ENCODE peak calls at places on chromosomes 6 and 20, in seven cellular contexts. H is adipocyte; R is tibial nerve; I is prostate gland; X is naive thymus-derived CD4-positive, alpha-beta T cell; S is cardiac muscle cell; D is ovary. F is an unnamed sample. For H3K4me1 and H3K27me3, the result is how much of the 10 kb centered on the place peaks cover.

GRCh38 chr6:36755435-36756348 is 58.1 kb downstream of the RAB44 start:
- DNase-seq in I (no peak), S (peak), X (no peak), H (no peak), D (no peak), R (no peak), F (no peak)

GRCh38 chr6:22878706-22879105 is 309.3 kb downstream of the HDGFL1 start:
- DNase-seq in D (no peak), X (no peak), R (no peak), I (no peak), S (no peak), H (no peak), F (no peak)

GRCh38 chr6:18733921-18734550 is 346.9 kb downstream of the RNF144B start:
- DNase-seq in I (no peak), H (no peak), X (no peak), R (no peak), S (no peak), D (no peak), F (no peak)

GRCh38 chr6:155171109-155171746 is 92.6 kb upstream of the CLDN20 start:
- DNase-seq in X (peak), D (peak), I (no peak), S (peak), R (peak), H (peak), F (peak)

GRCh38 chr6:106886922-106887797 is 87.4 kb downstream of the CD24 start:
- DNase-seq in H (no peak), X (no peak), R (no peak), S (no peak), D (no peak), I (no peak), F (no peak)

GRCh38 chr20:9978395-9979004 is 56.3 kb upstream of the ANKEF1 start:
- DNase-seq in I (peak), H (peak), R (peak), D (peak), X (peak), S (peak), F (peak)

GRCh38 chr6:37126554-37126906 is 43.4 kb upstream of the PIM1 start:
- DNase-seq in X (no peak), D (no peak), I (no peak), R (no peak), S (no peak), H (no peak), F (no peak)

GRCh38 chr6:84766796-84767590 is 2.6 kb upstream of the TBX18 start:
- DNase-seq in D (no peak), S (no peak), H (no peak), X (no peak), I (no peak), R (no peak), F (no peak)

GRCh38 chr6:47629954-47630353 is 68.4 kb upstream of the ADGRF4 start:
- DNase-seq in D (no peak), R (no peak), I (no peak), S (no peak), H (no peak), X (no peak), F (no peak)

GRCh38 chr6:16704706-16705402 is 56.4 kb downstream of the ATXN1 start:
- DNase-seq in R (no peak), I (no peak), S (peak), D (no peak), H (no peak), X (no peak), F (no peak)

GRCh38 chr20:46215913-46216707 is 92.2 kb downstream of the CDH22 start:
- DNase-seq in S (peak), H (peak), R (no peak), X (no peak), D (no peak), I (no peak), F (no peak)

GRCh38 chr20:33518071-33518470 is 28.2 kb downstream of the CBFA2T2 start:
- DNase-seq in I (no peak), H (peak), D (no peak), S (peak), X (no peak), R (no peak), F (peak)

GRCh38 chr6:158286413-158286812 is 25.9 kb upstream of the TULP4 start:
- DNase-seq in R (no peak), S (peak), I (no peak), D (no peak), H (peak), X (no peak), F (no peak)

GRCh38 chr6:109892451-109893435 is 85.4 kb upstream of the GPR6 start:
- DNase-seq in H (no peak), R (no peak), I (peak), X (no peak), D (no peak), S (no peak), F (no peak)

GRCh38 chr6:25006075-25006474 is 70.3 kb upstream of the RIPOR2 start:
- DNase-seq in S (no peak), I (no peak), D (no peak), H (no peak), X (no peak), R (no peak), F (no peak)

GRCh38 chr20:10113746-10114145 is 79.0 kb downstream of the ANKEF1 start:
- DNase-seq in X (no peak), R (no peak), S (no peak), D (no peak), H (no peak), I (no peak), F (no peak)

GRCh38 chr20:33933469-33933909 is 60.2 kb upstream of the RALY start:
- DNase-seq in X (peak), H (peak), R (peak), D (peak), S (peak), I (peak), F (peak)

GRCh38 chr20:41275181-41275793 is 42.2 kb downstream of the ZHX3 start:
- DNase-seq in D (no peak), I (no peak), X (no peak), H (peak), R (no peak), S (no peak), F (no peak)

GRCh38 chr20:62548483-62548882 is 72.7 kb upstream of the GATA5 start:
- DNase-seq in H (no peak), D (no peak), S (no peak), R (no peak), X (no peak), I (no peak), F (no peak)

GRCh38 chr20:1462834-1463233 is 3.8 kb downstream of the NSFL1C start:
- DNase-seq in S (no peak), I (no peak), H (no peak), R (no peak), D (no peak), X (no peak), F (no peak)

DNA sequence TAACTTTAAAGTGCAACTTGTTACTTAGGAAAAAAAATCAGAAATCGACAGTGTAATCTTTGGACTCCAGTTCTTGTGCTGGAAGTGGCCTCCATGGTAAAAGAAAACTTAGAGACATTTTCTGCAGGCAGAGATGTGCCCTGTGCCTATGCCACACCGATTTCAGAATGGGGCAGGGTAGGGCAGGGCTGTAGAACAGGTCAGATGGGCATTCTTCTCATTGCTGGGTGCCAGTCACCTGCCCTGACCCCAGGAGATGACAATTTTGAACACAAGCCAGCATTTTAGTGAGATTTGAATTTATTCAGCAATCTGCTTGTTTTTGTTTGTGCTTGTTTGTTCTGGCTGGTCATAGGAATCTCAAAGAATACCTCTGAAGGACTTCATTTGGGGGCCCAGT is 63.3 kb downstream of the SASH1 start:
- DNase-seq in X (no peak), D (no peak), I (no peak), R (no peak), H (no peak), S (no peak), F (no peak)
- H3K4me1 ChIP-seq in X (under half), D (under half), I (under half), R (under half), H (under half), S (under half), F (under half)

DNA sequence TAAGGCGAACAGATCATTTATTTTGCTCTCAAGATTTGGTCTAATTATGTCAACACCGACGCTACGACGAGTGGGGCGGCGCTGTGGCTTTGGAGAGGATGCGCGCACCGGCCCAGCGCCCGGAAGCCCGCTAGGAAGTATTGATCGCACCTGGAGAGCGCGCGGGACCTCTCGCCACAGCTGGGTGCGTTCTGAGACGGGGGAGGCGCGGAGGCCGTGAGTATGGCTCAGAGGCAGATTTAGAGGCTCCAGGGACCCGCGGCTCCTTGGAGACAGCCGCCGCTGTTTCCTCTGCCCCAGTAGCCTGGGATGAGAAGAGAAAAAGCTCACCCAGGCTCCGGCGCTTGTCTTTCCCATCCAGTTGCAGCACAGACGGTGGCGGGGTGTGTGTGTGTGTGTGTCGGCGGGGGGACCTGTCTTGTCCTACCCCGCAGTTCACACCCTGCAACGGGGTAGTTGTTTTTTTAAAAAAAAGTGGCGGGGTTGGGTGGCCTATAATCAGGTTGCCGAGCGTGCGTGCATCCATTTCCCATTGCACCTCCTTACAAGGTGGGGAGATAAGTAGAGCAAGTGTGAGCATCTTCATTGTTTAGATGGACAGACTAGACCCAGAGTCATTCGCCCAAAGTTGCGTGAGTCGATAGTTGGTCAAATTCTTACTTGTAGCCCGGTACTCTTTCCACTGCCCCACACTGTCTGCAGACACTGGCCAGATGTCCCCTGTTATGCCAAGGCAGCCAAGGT is 11.2 kb downstream of the TFAP2D start:
- DNase-seq in H (no peak), D (no peak), X (no peak), I (no peak), S (no peak), R (no peak), F (no peak)
- H3K27me3 ChIP-seq in H (under half), D (under half), X (under half), I (under half), S (half or more), R (under half), F (under half)

GRCh38 chr6:6006428-6007310 is at the start of gene NRN1:
- DNase-seq in H (no peak), R (no peak), X (no peak), D (no peak), S (no peak), I (no peak), F (peak)
- H3K4me3 ChIP-seq in H (peak), R (peak), X (peak), D (peak), S (peak), I (no peak), F (peak)

GRCh38 chr6:53310751-53311585 is 37.8 kb downstream of the ELOVL5 start:
- DNase-seq in S (no peak), I (no peak), X (no peak), R (no peak), H (no peak), D (no peak), F (peak)

GRCh38 chr6:53309897-53310291 is 38.9 kb downstream of the ELOVL5 start:
- DNase-seq in S (no peak), D (no peak), H (no peak), X (no peak), R (no peak), I (no peak), F (peak)

GRCh38 chr6:53309059-53309896 is 39.5 kb downstream of the ELOVL5 start:
- DNase-seq in R (no peak), D (no peak), X (no peak), H (peak), S (peak), I (no peak), F (no peak)

GRCh38 chr6:53312355-53312754 is 36.4 kb downstream of the ELOVL5 start:
- DNase-seq in R (no peak), X (no peak), S (no peak), I (no peak), D (no peak), H (no peak), F (peak)

GRCh38 chr6:53311586-53311935 is 37.2 kb downstream of the ELOVL5 start:
- DNase-seq in X (no peak), H (peak), D (no peak), R (no peak), S (no peak), I (no peak), F (no peak)
- H3K4me1 ChIP-seq in X (under half), H (half or more), D (under half), R (under half), S (under half), I (under half), F (under half)

F was measured in HAP-1.